ENCODE peak calls at places on chromosomes 7 and 10, in nine cellular contexts. E, L, R, S, C, P, W, A and X are unnamed samples.

GRCh38 chr7:26865094-26865388 is 651 bp upstream of the SKAP2 start:
- DNase-seq in E (no peak), L (no peak), R (peak), S (no peak), C (no peak), P (no peak), W (peak), A (no peak), X (no peak)

GRCh38 chr10:17758200-17758599 is 6.2 kb downstream of the TMEM236 start:
- DNase-seq in E (no peak), L (no peak), R (no peak), S (no peak), C (no peak), P (no peak), W (no peak), A (no peak), X (no peak)

GRCh38 chr7:142618655-142619351 is 130.5 kb upstream of the PRSS1 start:
- DNase-seq in E (no peak), L (no peak), R (no peak), S (no peak), C (no peak), P (no peak), W (no peak), A (no peak), X (no peak)

GRCh38 chr10:71694567-71694968 is 25.0 kb downstream of the C10orf105 start:
- DNase-seq in E (peak), L (peak), R (no peak), S (peak), C (no peak), P (no peak), W (peak), A (no peak), X (peak)

GRCh38 chr7:115953554-115954248 is 76.9 kb downstream of the TFEC start:
- DNase-seq in E (no peak), L (no peak), R (no peak), S (no peak), C (no peak), P (no peak), W (no peak), A (no peak), X (no peak)

GRCh38 chr7:107660381-107661080 is at the start of gene SLC26A4:
- DNase-seq in E (peak), L (no peak), R (peak), S (no peak), C (no peak), P (no peak), W (no peak), A (no peak), X (peak)

GRCh38 chr7:135328053-135328452 is 94.4 kb downstream of the STRA8 start:
- DNase-seq in E (no peak), L (no peak), R (no peak), S (no peak), C (no peak), P (no peak), W (no peak), A (no peak), X (no peak)

GRCh38 chr7:100801833-100802568 is 25.3 kb downstream of the EPHB4 start:
- DNase-seq in E (no peak), L (peak), R (no peak), S (peak), C (peak), P (no peak), W (peak), A (peak), X (no peak)

GRCh38 chr7:68485253-68485914 is 1112.9 kb upstream of the AUTS2 start:
- DNase-seq in E (no peak), L (no peak), R (no peak), S (no peak), C (no peak), P (no peak), W (no peak), A (no peak), X (no peak)

DNA sequence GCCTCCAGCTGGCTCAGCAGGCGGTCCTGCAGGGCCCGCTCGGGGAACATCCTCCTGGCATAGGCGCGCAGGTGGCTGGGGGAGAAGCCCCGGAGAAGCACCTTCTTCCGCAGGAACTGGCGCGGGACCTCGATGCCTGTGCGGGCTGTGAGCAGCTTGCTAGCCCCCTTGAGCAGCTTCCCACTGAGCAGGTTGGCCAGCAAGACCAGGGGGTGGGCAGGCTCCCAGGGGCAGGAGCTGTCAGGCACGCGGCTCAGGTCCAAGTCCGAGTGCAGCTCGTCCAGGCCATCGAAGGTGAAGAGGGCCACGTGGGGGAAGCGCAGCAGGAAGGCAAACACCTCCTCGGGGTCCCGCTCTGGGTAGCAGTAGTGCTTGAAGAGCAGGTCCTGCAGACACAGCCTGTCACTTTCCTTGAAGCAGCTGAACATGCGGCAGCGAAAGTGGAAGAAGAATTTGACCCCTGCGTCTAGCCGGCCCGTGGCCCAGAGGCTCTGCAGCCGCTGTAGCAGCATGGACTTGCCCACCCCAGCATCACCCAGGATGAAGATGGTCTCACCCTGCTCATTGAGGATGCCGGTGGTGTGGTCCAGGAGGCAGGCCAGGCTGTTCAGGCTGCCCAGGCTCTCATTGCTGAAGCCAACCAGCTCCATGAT is 26.2 kb downstream of the NOD1 start:
- DNase-seq in E (no peak), L (no peak), R (no peak), S (no peak), C (no peak), P (no peak), W (no peak), A (no peak), X (no peak)
- TF ChIP-seq POLR2AphosphoS5 in E (no peak), L (no peak), R (no peak), S (no peak), C (no peak), P (no peak), W (no peak), A (no peak), X (no peak)

GRCh38 chr10:114821293-114821914 is at the start of gene FHIP2A:
- DNase-seq in E (peak), L (peak), R (peak), S (peak), C (peak), P (peak), W (peak), A (peak), X (peak)
- TF ChIP-seq POLR2AphosphoS5 in E (no peak), L (no peak), R (no peak), S (no peak), C (peak), P (peak), W (peak), A (no peak), X (no peak)

GRCh38 chr7:123415625-123416024 is 118.8 kb downstream of the IQUB start:
- DNase-seq in E (no peak), L (no peak), R (no peak), S (no peak), C (no peak), P (no peak), W (no peak), A (no peak), X (no peak)

GRCh38 chr7:123410273-123410928 is 124.0 kb downstream of the IQUB start:
- DNase-seq in E (no peak), L (no peak), R (no peak), S (no peak), C (no peak), P (no peak), W (no peak), A (no peak), X (no peak)
- TF ChIP-seq POLR2AphosphoS5 in E (no peak), L (no peak), R (no peak), S (no peak), C (no peak), P (no peak), W (no peak), A (no peak), X (no peak)

DNA sequence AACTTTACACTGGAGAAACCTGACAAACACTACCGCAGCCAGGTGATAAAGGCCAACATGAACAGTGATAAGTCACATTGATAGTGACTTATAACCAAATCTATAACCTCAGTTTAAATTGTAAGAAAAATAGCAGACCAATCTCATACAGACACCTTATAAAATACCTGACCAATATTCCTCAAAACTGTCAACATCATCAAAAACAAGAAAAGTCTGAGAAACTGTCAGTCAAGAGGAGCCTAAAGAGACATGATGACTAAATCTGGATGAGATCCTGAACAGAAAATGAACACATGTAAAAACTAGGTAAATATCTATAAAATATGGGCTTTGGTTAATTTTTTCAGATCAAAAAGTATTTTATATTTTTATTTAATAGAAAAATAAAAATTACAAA is 233.3 kb downstream of the HPSE2 start:
- DNase-seq in E (no peak), L (no peak), R (no peak), S (no peak), C (no peak), P (no peak), W (no peak), A (no peak), X (no peak)
- TF ChIP-seq POLR2AphosphoS5 in E (no peak), L (no peak), R (no peak), S (no peak), C (no peak), P (no peak), W (no peak), A (no peak), X (no peak)

GRCh38 chr7:131157530-131158243 is 170.0 kb upstream of the MKLN1 start:
- DNase-seq in E (no peak), L (peak), R (no peak), S (no peak), C (no peak), P (no peak), W (no peak), A (peak), X (no peak)
- TF ChIP-seq POLR2AphosphoS5 in E (no peak), L (no peak), R (no peak), S (no peak), C (no peak), P (no peak), W (no peak), A (peak), X (no peak)

DNA sequence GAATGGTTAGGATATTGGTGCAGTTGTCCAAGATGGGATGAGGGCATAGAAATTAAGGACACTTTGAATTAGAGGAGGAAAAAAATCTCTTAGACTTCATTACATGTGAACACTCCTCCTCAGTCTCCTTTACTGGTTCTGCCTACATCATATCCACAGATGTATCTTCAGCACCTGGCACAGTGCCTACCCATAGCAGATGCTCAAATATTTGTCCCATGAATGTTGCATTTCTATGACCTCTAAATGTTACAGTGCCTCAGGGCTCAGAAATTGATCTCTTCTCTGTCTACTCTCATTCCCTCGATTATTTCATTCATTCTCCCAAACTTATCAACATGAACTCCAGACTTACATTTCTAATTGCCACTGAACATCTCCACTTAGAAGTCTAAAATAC is 17.1 kb downstream of the CNNM1 start:
- DNase-seq in E (no peak), L (no peak), R (no peak), S (no peak), C (no peak), P (no peak), W (no peak), A (no peak), X (no peak)
- TF ChIP-seq POLR2AphosphoS5 in E (no peak), L (no peak), R (no peak), S (no peak), C (no peak), P (no peak), W (no peak), A (no peak), X (no peak)

GRCh38 chr10:58661336-58661735 is 148.7 kb downstream of the BICC1 start:
- DNase-seq in E (no peak), L (no peak), R (no peak), S (no peak), C (no peak), P (no peak), W (no peak), A (no peak), X (no peak)

GRCh38 chr10:58661902-58662301 is 149.2 kb downstream of the BICC1 start:
- DNase-seq in E (no peak), L (no peak), R (no peak), S (no peak), C (no peak), P (no peak), W (no peak), A (no peak), X (no peak)

GRCh38 chr10:58660577-58661255 is 148.0 kb downstream of the BICC1 start:
- DNase-seq in E (no peak), L (no peak), R (no peak), S (no peak), C (no peak), P (no peak), W (no peak), A (no peak), X (no peak)

GRCh38 chr10:58665361-58665760 is 152.7 kb downstream of the BICC1 start:
- DNase-seq in E (no peak), L (no peak), R (no peak), S (no peak), C (no peak), P (no peak), W (no peak), A (no peak), X (no peak)

DNA sequence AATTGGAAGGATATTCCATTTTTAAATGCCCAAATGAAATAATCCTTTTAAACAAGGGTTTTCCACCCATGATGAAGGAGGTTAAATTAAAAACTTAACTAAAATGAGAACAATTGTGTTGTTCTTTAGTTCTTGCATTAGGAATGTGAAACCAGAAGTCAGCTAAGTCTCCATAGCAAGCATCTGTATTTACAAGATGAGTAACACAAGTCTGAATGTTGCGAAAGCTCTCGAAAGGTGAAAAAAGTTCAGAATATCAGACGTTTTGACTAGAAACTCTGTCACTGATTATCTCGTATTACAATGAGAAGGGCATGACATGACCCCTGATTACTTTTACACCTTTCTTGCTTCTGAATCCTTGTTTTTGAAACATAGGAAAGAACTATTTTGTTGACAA is 149.6 kb downstream of the BICC1 start:
- DNase-seq in E (no peak), L (no peak), R (no peak), S (no peak), C (peak), P (no peak), W (no peak), A (no peak), X (no peak)
- TF ChIP-seq POLR2AphosphoS5 in E (no peak), L (no peak), R (no peak), S (no peak), C (no peak), P (no peak), W (peak), A (no peak), X (no peak)

GRCh38 chr10:62433181-62433692 is 59.1 kb downstream of the ZNF365 start:
- DNase-seq in E (no peak), L (no peak), R (no peak), S (peak), C (no peak), P (peak), W (no peak), A (peak), X (no peak)
- TF ChIP-seq POLR2AphosphoS5 in E (no peak), L (no peak), R (no peak), S (no peak), C (no peak), P (no peak), W (no peak), A (no peak), X (no peak)

GRCh38 chr10:120017731-120018130 is 125.2 kb downstream of the SEC23IP start:
- DNase-seq in E (no peak), L (no peak), R (no peak), S (no peak), C (no peak), P (no peak), W (no peak), A (no peak), X (no peak)
- TF ChIP-seq POLR2AphosphoS5 in E (no peak), L (no peak), R (no peak), S (no peak), C (no peak), P (no peak), W (no peak), A (no peak), X (no peak)

GRCh38 chr7:117619690-117620089 is 139.9 kb downstream of the CFTR start:
- DNase-seq in E (no peak), L (no peak), R (no peak), S (no peak), C (no peak), P (no peak), W (no peak), A (no peak), X (no peak)
- TF ChIP-seq POLR2AphosphoS5 in E (no peak), L (no peak), R (no peak), S (no peak), C (no peak), P (no peak), W (no peak), A (no peak), X (no peak)